ENCODE peak calls at places on chromosomes 5 and 9, in eight cellular contexts. One of them, this sample, is unnamed.

GRCh38 chr5:60672693-60673264 is 27.2 kb downstream of the DEPDC1B start:
- DNase-seq in stomach: peak; percentile 34
- DNase-seq in tibial artery: no peak
- DNase-seq in heart left ventricle: no peak
- DNase-seq in uterus: no peak
- DNase-seq in dorsolateral prefrontal cortex: no peak
- DNase-seq in colonic mucosa: peak; percentile 78
- DNase-seq in neuronal stem cell: no peak
- DNase-seq in this sample: no peak

GRCh38 chr9:89505048-89505447 is 7.1 kb upstream of the SEMA4D start:
- DNase-seq in stomach: no peak
- DNase-seq in tibial artery: no peak
- DNase-seq in heart left ventricle: no peak
- DNase-seq in uterus: no peak
- DNase-seq in dorsolateral prefrontal cortex: no peak
- DNase-seq in colonic mucosa: no peak
- DNase-seq in neuronal stem cell: no peak
- DNase-seq in this sample: no peak

GRCh38 chr5:11346336-11346735 is 557.9 kb downstream of the CTNND2 start:
- DNase-seq in stomach: no peak
- DNase-seq in tibial artery: no peak
- DNase-seq in heart left ventricle: no peak
- DNase-seq in uterus: no peak
- DNase-seq in dorsolateral prefrontal cortex: no peak
- DNase-seq in colonic mucosa: no peak
- DNase-seq in neuronal stem cell: no peak
- DNase-seq in this sample: no peak

GRCh38 chr5:45113726-45114125 is 305.0 kb downstream of the MRPS30 start:
- DNase-seq in stomach: no peak
- DNase-seq in tibial artery: no peak
- DNase-seq in heart left ventricle: no peak
- DNase-seq in uterus: no peak
- DNase-seq in dorsolateral prefrontal cortex: no peak
- DNase-seq in colonic mucosa: no peak
- DNase-seq in neuronal stem cell: no peak
- DNase-seq in this sample: no peak

GRCh38 chr5:104241051-104241450 is 678.5 kb upstream of the NUDT12 start:
- DNase-seq in stomach: no peak
- DNase-seq in tibial artery: no peak
- DNase-seq in heart left ventricle: peak; percentile 28
- DNase-seq in uterus: no peak
- DNase-seq in dorsolateral prefrontal cortex: no peak
- DNase-seq in colonic mucosa: no peak
- DNase-seq in neuronal stem cell: no peak
- DNase-seq in this sample: no peak

GRCh38 chr9:36900856-36901220 is 133.2 kb downstream of the PAX5 start:
- DNase-seq in stomach: no peak
- DNase-seq in tibial artery: no peak
- DNase-seq in heart left ventricle: no peak
- DNase-seq in uterus: no peak
- DNase-seq in dorsolateral prefrontal cortex: no peak
- DNase-seq in colonic mucosa: no peak
- DNase-seq in neuronal stem cell: no peak
- DNase-seq in this sample: no peak

GRCh38 chr9:127194881-127195713 is 69.5 kb upstream of the GARNL3 start:
- DNase-seq in stomach: no peak
- DNase-seq in tibial artery: no peak
- DNase-seq in heart left ventricle: no peak
- DNase-seq in uterus: no peak
- DNase-seq in dorsolateral prefrontal cortex: no peak
- DNase-seq in colonic mucosa: no peak
- DNase-seq in neuronal stem cell: no peak
- DNase-seq in this sample: peak; percentile 59

GRCh38 chr5:149471406-149472183 is 79.6 kb downstream of the CSNK1A1 start:
- DNase-seq in stomach: peak; percentile 53
- DNase-seq in tibial artery: no peak
- DNase-seq in heart left ventricle: no peak
- DNase-seq in uterus: peak; percentile 18
- DNase-seq in dorsolateral prefrontal cortex: no peak
- DNase-seq in colonic mucosa: peak; percentile 86
- DNase-seq in neuronal stem cell: no peak
- DNase-seq in this sample: peak; percentile 14

GRCh38 chr9:134144801-134145200 is 8.9 kb downstream of the WDR5 start:
- DNase-seq in stomach: no peak
- DNase-seq in tibial artery: no peak
- DNase-seq in heart left ventricle: no peak
- DNase-seq in uterus: no peak
- DNase-seq in dorsolateral prefrontal cortex: no peak
- DNase-seq in colonic mucosa: no peak
- DNase-seq in neuronal stem cell: no peak
- DNase-seq in this sample: no peak

GRCh38 chr9:130078547-130078946 is 24.8 kb downstream of the GPR107 start:
- DNase-seq in stomach: no peak
- DNase-seq in tibial artery: no peak
- DNase-seq in heart left ventricle: no peak
- DNase-seq in uterus: no peak
- DNase-seq in dorsolateral prefrontal cortex: no peak
- DNase-seq in colonic mucosa: no peak
- DNase-seq in neuronal stem cell: no peak
- DNase-seq in this sample: no peak

GRCh38 chr5:178387856-178388190 is 155.2 kb upstream of the PHYKPL start:
- DNase-seq in stomach: peak; percentile 22
- DNase-seq in tibial artery: no peak
- DNase-seq in heart left ventricle: no peak
- DNase-seq in uterus: no peak
- DNase-seq in dorsolateral prefrontal cortex: no peak
- DNase-seq in colonic mucosa: no peak
- DNase-seq in neuronal stem cell: no peak
- DNase-seq in this sample: no peak

GRCh38 chr5:60586307-60586901 is 113.6 kb downstream of the DEPDC1B start:
- DNase-seq in stomach: no peak
- DNase-seq in tibial artery: no peak
- DNase-seq in heart left ventricle: no peak
- DNase-seq in uterus: no peak
- DNase-seq in dorsolateral prefrontal cortex: no peak
- DNase-seq in colonic mucosa: no peak
- DNase-seq in neuronal stem cell: no peak
- DNase-seq in this sample: no peak

GRCh38 chr5:96614110-96614691 is 48.0 kb upstream of the CAST start:
- DNase-seq in stomach: peak; percentile 52
- DNase-seq in tibial artery: peak; percentile 63
- DNase-seq in heart left ventricle: no peak
- DNase-seq in uterus: peak; percentile 49
- DNase-seq in dorsolateral prefrontal cortex: no peak
- DNase-seq in colonic mucosa: peak; percentile 83
- DNase-seq in neuronal stem cell: peak; percentile 66
- DNase-seq in this sample: peak; percentile 57

GRCh38 chr5:39464096-39464495 is 39.3 kb upstream of the DAB2 start:
- DNase-seq in stomach: no peak
- DNase-seq in tibial artery: no peak
- DNase-seq in heart left ventricle: no peak
- DNase-seq in uterus: no peak
- DNase-seq in dorsolateral prefrontal cortex: no peak
- DNase-seq in colonic mucosa: no peak
- DNase-seq in neuronal stem cell: no peak
- DNase-seq in this sample: peak; percentile 18

GRCh38 chr5:165630211-165630866 is 2124.9 kb downstream of the MAT2B start:
- DNase-seq in stomach: peak; percentile 30
- DNase-seq in tibial artery: peak; percentile 22
- DNase-seq in heart left ventricle: no peak
- DNase-seq in uterus: no peak
- DNase-seq in dorsolateral prefrontal cortex: no peak
- DNase-seq in colonic mucosa: peak; percentile 53
- DNase-seq in neuronal stem cell: peak; percentile 76
- DNase-seq in this sample: no peak

GRCh38 chr9:113223963-113224362 is 2.6 kb downstream of the SLC31A1 start:
- DNase-seq in stomach: no peak
- DNase-seq in tibial artery: no peak
- DNase-seq in heart left ventricle: no peak
- DNase-seq in uterus: no peak
- DNase-seq in dorsolateral prefrontal cortex: no peak
- DNase-seq in colonic mucosa: no peak
- DNase-seq in neuronal stem cell: no peak
- DNase-seq in this sample: no peak

GRCh38 chr9:113687680-113688371 is 188.3 kb upstream of the ZNF618 start:
- DNase-seq in stomach: no peak
- DNase-seq in tibial artery: no peak
- DNase-seq in heart left ventricle: no peak
- DNase-seq in uterus: no peak
- DNase-seq in dorsolateral prefrontal cortex: no peak
- DNase-seq in colonic mucosa: no peak
- DNase-seq in neuronal stem cell: no peak
- DNase-seq in this sample: no peak

GRCh38 chr5:142531977-142532376 is 153.9 kb downstream of the FGF1 start:
- DNase-seq in stomach: no peak
- DNase-seq in tibial artery: no peak
- DNase-seq in heart left ventricle: no peak
- DNase-seq in uterus: no peak
- DNase-seq in dorsolateral prefrontal cortex: no peak
- DNase-seq in colonic mucosa: no peak
- DNase-seq in neuronal stem cell: no peak
- DNase-seq in this sample: no peak

GRCh38 chr9:97277953-97278352 is 29.5 kb upstream of the CCDC180 start:
- DNase-seq in stomach: no peak
- DNase-seq in tibial artery: no peak
- DNase-seq in heart left ventricle: no peak
- DNase-seq in uterus: no peak
- DNase-seq in dorsolateral prefrontal cortex: no peak
- DNase-seq in colonic mucosa: no peak
- DNase-seq in neuronal stem cell: no peak
- DNase-seq in this sample: no peak

GRCh38 chr5:179762079-179762780 is 29.6 kb downstream of the MAML1 start:
- DNase-seq in stomach: no peak
- DNase-seq in tibial artery: no peak
- DNase-seq in heart left ventricle: no peak
- DNase-seq in uterus: no peak
- DNase-seq in dorsolateral prefrontal cortex: no peak
- DNase-seq in colonic mucosa: peak; percentile 32
- DNase-seq in neuronal stem cell: no peak
- DNase-seq in this sample: no peak

DNA sequence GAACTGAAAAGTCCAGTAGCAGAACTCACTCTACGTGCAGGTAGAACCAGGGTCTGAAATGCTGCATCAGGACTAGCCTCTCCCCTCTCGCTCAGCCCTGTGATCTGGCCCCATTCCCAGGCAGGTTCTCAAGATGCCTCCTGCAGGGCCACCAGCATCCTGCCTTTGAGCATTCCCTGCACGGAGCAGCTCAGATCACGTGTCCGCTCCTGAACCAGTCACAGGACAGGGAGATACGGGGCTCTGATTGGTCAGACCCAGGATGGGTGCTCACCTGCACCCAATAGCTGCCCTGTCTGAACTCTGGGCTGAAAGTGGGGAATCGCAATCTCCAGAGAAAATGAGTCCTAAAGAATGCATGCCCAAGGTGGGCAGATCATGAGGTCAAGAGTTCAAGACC is 50.8 kb downstream of the NEURL1B start:
- DNase-seq in stomach: no peak
- DNase-seq in tibial artery: no peak
- DNase-seq in heart left ventricle: no peak
- DNase-seq in uterus: no peak
- DNase-seq in dorsolateral prefrontal cortex: no peak
- DNase-seq in colonic mucosa: no peak
- DNase-seq in neuronal stem cell: no peak
- DNase-seq in this sample: no peak
- H3K27ac ChIP-seq in stomach: no peak overlapping the region
- H3K27ac ChIP-seq in tibial artery: peak overlapping the region; percentile 69
- H3K27ac ChIP-seq in heart left ventricle: peak overlapping the region; percentile 89
- H3K27ac ChIP-seq in uterus: peak overlapping the region; percentile 90
- H3K27ac ChIP-seq in dorsolateral prefrontal cortex: no peak overlapping the region
- H3K27ac ChIP-seq in colonic mucosa: no peak overlapping the region
- H3K27ac ChIP-seq in neuronal stem cell: no peak overlapping the region
- H3K27ac ChIP-seq in this sample: no peak overlapping the region

DNA sequence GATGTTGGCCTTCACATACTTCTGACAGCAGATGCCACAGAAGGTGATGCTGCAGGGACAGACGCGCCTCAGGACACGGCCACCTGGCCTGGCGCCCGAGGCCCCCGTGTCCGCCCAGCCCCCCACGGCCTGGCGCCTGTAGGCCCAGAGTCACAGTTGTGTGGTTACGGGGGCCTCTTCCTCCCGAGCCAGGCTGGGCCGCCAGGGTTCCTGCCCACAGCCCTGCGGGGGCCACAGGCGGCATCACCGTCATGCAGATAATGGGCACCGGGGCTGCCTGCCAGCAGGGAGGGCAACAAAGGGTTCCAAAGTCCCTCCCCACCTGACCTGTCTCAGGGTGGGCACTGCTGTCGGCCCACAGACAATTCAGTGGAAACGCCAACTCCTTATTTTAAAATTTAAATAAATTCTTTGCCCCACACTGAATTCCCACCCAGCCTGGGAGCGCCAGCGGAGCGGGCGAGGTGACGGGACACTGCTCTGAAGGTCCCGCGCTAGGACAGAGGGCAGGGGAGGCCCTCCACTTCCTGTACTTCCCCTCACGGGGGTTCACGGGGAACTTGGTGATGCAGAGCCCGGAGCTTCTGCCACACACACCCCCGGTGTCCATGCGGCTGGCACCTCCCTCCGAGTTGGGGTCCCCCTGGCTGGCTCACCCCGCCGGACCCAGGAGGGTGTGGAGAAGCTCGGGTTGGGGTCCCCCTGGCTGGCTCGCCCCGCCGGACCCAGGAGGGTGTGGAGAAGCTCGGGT is 40.6 kb downstream of the EXOC3 start:
- DNase-seq in stomach: no peak
- DNase-seq in tibial artery: no peak
- DNase-seq in heart left ventricle: peak; percentile 61
- DNase-seq in uterus: no peak
- DNase-seq in dorsolateral prefrontal cortex: no peak
- DNase-seq in colonic mucosa: no peak
- DNase-seq in neuronal stem cell: no peak
- DNase-seq in this sample: no peak
- H3K27ac ChIP-seq in stomach: no peak overlapping the region
- H3K27ac ChIP-seq in tibial artery: no peak overlapping the region
- H3K27ac ChIP-seq in heart left ventricle: no peak overlapping the region
- H3K27ac ChIP-seq in uterus: no peak overlapping the region
- H3K27ac ChIP-seq in dorsolateral prefrontal cortex: no peak overlapping the region
- H3K27ac ChIP-seq in colonic mucosa: no peak overlapping the region
- H3K27ac ChIP-seq in neuronal stem cell: no peak overlapping the region
- H3K27ac ChIP-seq in this sample: no peak overlapping the region

GRCh38 chr5:109931049-109931448 is 241.3 kb downstream of the MAN2A1 start:
- DNase-seq in stomach: no peak
- DNase-seq in tibial artery: no peak
- DNase-seq in heart left ventricle: no peak
- DNase-seq in uterus: no peak
- DNase-seq in dorsolateral prefrontal cortex: no peak
- DNase-seq in colonic mucosa: no peak
- DNase-seq in neuronal stem cell: no peak
- DNase-seq in this sample: no peak
- H3K27ac ChIP-seq in stomach: no peak overlapping the region
- H3K27ac ChIP-seq in tibial artery: no peak overlapping the region
- H3K27ac ChIP-seq in heart left ventricle: no peak overlapping the region
- H3K27ac ChIP-seq in uterus: no peak overlapping the region
- H3K27ac ChIP-seq in dorsolateral prefrontal cortex: no peak overlapping the region
- H3K27ac ChIP-seq in colonic mucosa: no peak overlapping the region
- H3K27ac ChIP-seq in neuronal stem cell: no peak overlapping the region
- H3K27ac ChIP-seq in this sample: no peak overlapping the region

GRCh38 chr5:57448751-57449150 is 33.9 kb downstream of the ACTBL2 start:
- DNase-seq in stomach: no peak
- DNase-seq in tibial artery: no peak
- DNase-seq in heart left ventricle: no peak
- DNase-seq in uterus: no peak
- DNase-seq in dorsolateral prefrontal cortex: no peak
- DNase-seq in colonic mucosa: no peak
- DNase-seq in neuronal stem cell: peak; percentile 11
- DNase-seq in this sample: no peak
- H3K27ac ChIP-seq in stomach: peak overlapping the region; percentile 9
- H3K27ac ChIP-seq in tibial artery: peak overlapping the region; percentile 39
- H3K27ac ChIP-seq in heart left ventricle: no peak overlapping the region
- H3K27ac ChIP-seq in uterus: no peak overlapping the region
- H3K27ac ChIP-seq in dorsolateral prefrontal cortex: no peak overlapping the region
- H3K27ac ChIP-seq in colonic mucosa: no peak overlapping the region
- H3K27ac ChIP-seq in neuronal stem cell: no peak overlapping the region
- H3K27ac ChIP-seq in this sample: no peak overlapping the region

GRCh38 chr9:106583751-106584150 is 279.2 kb upstream of the ZNF462 start:
- DNase-seq in stomach: no peak
- DNase-seq in tibial artery: no peak
- DNase-seq in heart left ventricle: no peak
- DNase-seq in uterus: no peak
- DNase-seq in dorsolateral prefrontal cortex: no peak
- DNase-seq in colonic mucosa: no peak
- DNase-seq in neuronal stem cell: no peak
- DNase-seq in this sample: no peak
- H3K27ac ChIP-seq in stomach: no peak overlapping the region
- H3K27ac ChIP-seq in tibial artery: no peak overlapping the region
- H3K27ac ChIP-seq in heart left ventricle: no peak overlapping the region
- H3K27ac ChIP-seq in uterus: no peak overlapping the region
- H3K27ac ChIP-seq in dorsolateral prefrontal cortex: no peak overlapping the region
- H3K27ac ChIP-seq in colonic mucosa: no peak overlapping the region
- H3K27ac ChIP-seq in neuronal stem cell: peak overlapping the region; percentile 34
- H3K27ac ChIP-seq in this sample: no peak overlapping the region